ENCODE peak calls at places on chromosomes 5 and 9, in four cellular contexts. M, E, X and Y are unnamed samples. For H3K4me1, the result is how much of the 10 kb centered on the place peaks cover.

GRCh38 chr5:54090495-54091084 is 219.8 kb downstream of the ARL15 start:
- DNase-seq in M (no peak), E (peak), X (peak), Y (no peak)

GRCh38 chr5:85512896-85513295 is 1104.8 kb upstream of the COX7C start:
- DNase-seq in M (no peak), E (no peak), X (no peak), Y (peak)

GRCh38 chr9:87381050-87381711 is 116.5 kb upstream of the DAPK1 start:
- DNase-seq in M (no peak), E (peak), X (no peak), Y (no peak)

GRCh38 chr9:31243386-31243785 is 1141.1 kb upstream of the ACO1 start:
- DNase-seq in M (peak), E (no peak), X (no peak), Y (no peak)

GRCh38 chr5:142644640-142645361 is 41.1 kb downstream of the FGF1 start:
- DNase-seq in M (no peak), E (peak), X (no peak), Y (no peak)

GRCh38 chr5:141914154-141914743 is 9.4 kb upstream of the DELE1 start:
- DNase-seq in M (peak), E (no peak), X (peak), Y (peak)

GRCh38 chr9:121952611-121953010 is 140.5 kb downstream of the TTLL11 start:
- DNase-seq in M (no peak), E (no peak), X (no peak), Y (no peak)

GRCh38 chr9:135034106-135034505 is 53.4 kb upstream of the OLFM1 start:
- DNase-seq in M (no peak), E (no peak), X (no peak), Y (no peak)

GRCh38 chr9:81628897-81629296 is 60.5 kb downstream of the TLE1 start:
- DNase-seq in M (no peak), E (no peak), X (no peak), Y (no peak)

GRCh38 chr9:113528088-113528487 is 64.6 kb downstream of the RGS3 start:
- DNase-seq in M (no peak), E (peak), X (no peak), Y (no peak)

GRCh38 chr5:83718195-83718825 is 2.3 kb downstream of the HAPLN1 start:
- DNase-seq in M (peak), E (peak), X (peak), Y (no peak)

GRCh38 chr9:19162956-19163355 is 35.7 kb upstream of the PLIN2 start:
- DNase-seq in M (no peak), E (peak), X (no peak), Y (peak)

GRCh38 chr5:66894480-66895240 is 298.5 kb downstream of the MAST4 start:
- DNase-seq in M (no peak), E (peak), X (no peak), Y (no peak)

GRCh38 chr5:160850439-160850838 is 1.6 kb downstream of the ATP10B start:
- DNase-seq in M (no peak), E (no peak), X (no peak), Y (no peak)

GRCh38 chr9:68552700-68553099 is 12.0 kb upstream of the TMEM252 start:
- DNase-seq in M (no peak), E (peak), X (no peak), Y (no peak)

GRCh38 chr9:84297162-84297821 is 43.3 kb downstream of the SLC28A3 start:
- DNase-seq in M (no peak), E (peak), X (no peak), Y (no peak)

GRCh38 chr5:393846-394275 is 49.1 kb upstream of the EXOC3 start:
- DNase-seq in M (peak), E (no peak), X (no peak), Y (peak)

GRCh38 chr9:93223241-93224180 is 39.6 kb downstream of the WNK2 start:
- DNase-seq in M (no peak), E (peak), X (no peak), Y (peak)

GRCh38 chr9:93588641-93589609 is 12.5 kb downstream of the PHF2 start:
- DNase-seq in M (no peak), E (no peak), X (no peak), Y (no peak)

GRCh38 chr5:97183930-97184213 is 825 bp upstream of the RIOK2 start:
- DNase-seq in M (no peak), E (no peak), X (no peak), Y (no peak)

GRCh38 chr9:108724669-108725068 is 131.1 kb downstream of the ACTL7B start:
- DNase-seq in M (no peak), E (no peak), X (no peak), Y (no peak)

GRCh38 chr9:16207161-16207560 is 654.3 kb downstream of the CCDC171 start:
- DNase-seq in M (peak), E (no peak), X (peak), Y (no peak)

GRCh38 chr5:173833200-173833599 is 54.9 kb upstream of the CPEB4 start:
- DNase-seq in M (no peak), E (no peak), X (no peak), Y (no peak)
- H3K4me1 ChIP-seq in M (under half), E (under half), X (under half), Y (half or more)

GRCh38 chr5:148697177-148697820 is 43.0 kb upstream of the HTR4 start:
- DNase-seq in M (no peak), E (peak), X (no peak), Y (no peak)
- TF ChIP-seq CTCF in M (no peak), E (no peak), X (no peak), Y (no peak)

GRCh38 chr9:29211681-29212589 is 1638.7 kb upstream of the C9orf72 start:
- DNase-seq in M (peak), E (peak), X (peak), Y (no peak)

GRCh38 chr9:29211003-29211584 is 1637.8 kb upstream of the C9orf72 start:
- DNase-seq in M (no peak), E (no peak), X (no peak), Y (no peak)

GRCh38 chr9:29213374-29214161 is 1640.3 kb upstream of the C9orf72 start:
- DNase-seq in M (peak), E (peak), X (peak), Y (no peak)

GRCh38 chr9:29214162-29214520 is 1640.9 kb upstream of the C9orf72 start:
- DNase-seq in M (peak), E (peak), X (peak), Y (no peak)

DNA sequence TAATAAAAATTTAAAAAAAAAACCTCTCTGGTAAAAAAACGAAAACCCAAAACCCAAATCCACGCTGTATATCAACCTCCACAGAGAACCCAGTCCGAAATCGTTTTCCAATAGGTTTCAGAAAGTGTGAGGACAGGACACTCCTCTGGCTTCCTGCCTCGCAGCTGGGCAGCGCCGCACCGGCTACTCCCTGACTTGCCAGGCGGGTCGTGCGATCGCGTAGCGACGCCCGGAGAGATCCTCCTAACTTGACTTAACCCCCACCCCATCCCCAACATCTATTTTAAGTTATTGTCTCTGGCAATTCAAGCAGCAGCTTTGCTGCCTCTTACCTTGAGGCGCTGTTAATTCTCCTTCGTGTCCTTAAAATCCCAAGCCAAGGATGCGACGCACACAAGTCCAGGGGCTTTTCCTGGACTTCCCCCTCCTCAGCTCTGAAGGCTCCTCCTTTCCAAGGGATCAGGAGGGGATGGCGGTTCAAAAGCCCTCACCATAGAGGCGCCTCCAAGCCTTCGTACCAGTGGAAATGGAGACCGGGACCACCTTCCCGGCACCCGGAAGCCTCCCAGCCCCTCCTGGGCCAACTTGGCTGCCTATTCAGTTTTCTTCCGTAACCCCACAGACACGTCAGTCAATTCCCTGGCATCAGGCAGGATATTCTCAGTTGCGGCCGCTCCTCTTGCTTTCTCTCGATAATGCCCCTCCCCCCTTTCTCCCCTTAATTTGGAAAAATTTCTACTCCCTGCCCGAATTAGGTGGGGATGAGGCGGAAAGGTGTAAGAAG is 1639.5 kb upstream of the C9orf72 start:
- DNase-seq in M (peak), E (peak), X (peak), Y (no peak)
- H3K4me3 ChIP-seq in M (peak), E (peak), X (peak), Y (peak)

DNA sequence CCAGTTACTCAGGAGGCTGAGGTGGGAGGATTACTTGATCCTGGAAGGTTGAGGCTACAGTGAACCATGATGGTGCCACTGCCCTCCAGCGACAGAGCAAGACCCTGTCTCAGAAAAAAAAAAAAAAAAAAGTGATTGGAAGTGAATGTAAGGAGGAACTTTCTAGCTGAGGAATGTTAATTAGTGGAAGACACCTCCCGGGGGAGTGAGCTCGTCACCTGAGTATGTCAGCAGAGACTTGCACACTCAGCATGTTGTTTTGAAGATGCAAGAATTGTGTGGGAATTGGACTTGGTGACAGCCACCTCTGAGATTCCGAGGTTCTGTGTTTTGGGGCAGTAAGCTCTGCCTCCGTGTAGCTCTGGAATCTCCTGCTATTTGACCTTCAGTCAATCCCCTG is 3.6 kb downstream of the SYNPO start:
- DNase-seq in M (peak), E (no peak), X (no peak), Y (no peak)
- H3K4me1 ChIP-seq in M (half or more), E (half or more), X (under half), Y (half or more)

GRCh38 chr5:135832941-135833340 is 1.5 kb upstream of the SLC25A48 start:
- DNase-seq in M (no peak), E (no peak), X (no peak), Y (no peak)

GRCh38 chr5:135835766-135836165 is 1.3 kb downstream of the SLC25A48 start:
- DNase-seq in M (no peak), E (no peak), X (no peak), Y (no peak)

GRCh38 chr5:135833961-135834638 is 363 bp upstream of the SLC25A48 start:
- DNase-seq in M (no peak), E (no peak), X (no peak), Y (no peak)

GRCh38 chr5:135833521-135833920 is 942 bp upstream of the SLC25A48 start:
- DNase-seq in M (no peak), E (no peak), X (no peak), Y (no peak)

GRCh38 chr5:135834639-135835529 is at the start of gene SLC25A48:
- DNase-seq in M (peak), E (peak), X (peak), Y (peak)
- TF ChIP-seq CTCF in M (peak), E (no peak), X (peak), Y (no peak)

GRCh38 chr5:150457562-150458240 is 8.2 kb upstream of the RPS14 start:
- DNase-seq in M (no peak), E (no peak), X (no peak), Y (no peak)
- H3K4me3 ChIP-seq in M (no peak), E (no peak), X (no peak), Y (no peak)

DNA sequence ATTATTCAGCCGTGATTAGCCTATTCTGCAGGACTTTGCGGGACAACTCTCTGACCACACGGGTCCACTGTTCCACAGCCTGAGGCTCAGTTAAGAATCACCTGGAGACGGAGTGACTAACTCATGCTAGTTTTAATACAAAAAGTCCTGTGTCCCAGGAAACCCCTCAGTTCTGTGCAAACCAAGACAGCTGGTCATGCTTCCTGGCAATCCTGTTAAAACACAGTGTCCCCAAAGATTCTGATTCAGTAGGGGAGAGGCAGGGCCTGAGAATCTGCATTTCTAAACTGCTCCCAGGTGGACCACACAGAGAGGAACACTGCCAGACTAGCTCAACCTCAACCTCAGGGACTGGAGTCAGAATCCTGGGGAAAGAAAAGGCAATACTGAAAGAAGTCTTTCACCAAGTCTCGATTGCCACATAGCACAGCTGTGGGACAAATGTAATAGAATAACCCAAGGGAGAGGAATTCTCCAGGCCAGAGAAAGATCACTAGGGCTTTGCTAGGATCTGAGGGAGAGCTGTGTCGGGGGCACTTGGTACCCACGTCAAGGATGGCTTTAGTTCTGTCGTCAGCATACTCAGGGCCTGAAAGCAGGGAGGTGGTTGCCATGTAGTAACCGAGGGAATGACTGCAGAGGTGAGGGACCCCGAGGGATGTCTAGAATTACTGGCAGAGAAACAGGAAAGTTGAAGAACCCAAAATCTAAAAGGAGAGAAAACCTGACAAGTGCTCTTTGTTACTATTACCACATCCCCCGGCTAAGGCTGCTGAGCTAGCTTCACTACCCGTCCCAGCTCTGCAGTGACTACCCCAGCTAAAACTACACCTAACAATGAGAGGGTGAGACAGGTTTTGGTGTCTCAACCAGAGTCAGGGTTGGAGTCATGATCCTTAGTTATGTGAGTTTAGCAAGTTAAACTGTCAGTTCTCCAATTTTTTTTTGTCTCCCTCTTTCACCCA is 8.6 kb downstream of the SUSD1 start:
- DNase-seq in M (peak), E (peak), X (peak), Y (no peak)
- H3K4me1 ChIP-seq in M (under half), E (under half), X (under half), Y (under half)

GRCh38 chr5:120735076-120735475 is 271.0 kb downstream of the PRR16 start:
- DNase-seq in M (no peak), E (peak), X (no peak), Y (no peak)
- TF ChIP-seq CTCF in M (no peak), E (no peak), X (peak), Y (no peak)

GRCh38 chr9:129142115-129142514 is 30.9 kb downstream of the PTPA start:
- DNase-seq in M (no peak), E (no peak), X (no peak), Y (no peak)
- H3K4me3 ChIP-seq in M (no peak), E (no peak), X (peak), Y (peak)